ENCODE peak calls at places on chromosomes 16 and 17, in eight cellular contexts. A, K, G, V, U, X, M and J are unnamed samples.

GRCh38 chr17:17153709-17154108 is 52.4 kb downstream of the PLD6 start:
- DNase-seq in A (no peak), K (no peak), G (no peak), V (no peak), U (no peak), X (no peak), M (no peak), J (no peak)

GRCh38 chr17:31678431-31678830 is 180.6 kb downstream of the COPRS start:
- DNase-seq in A (no peak), K (no peak), G (peak), V (no peak), U (no peak), X (peak), M (no peak), J (no peak)

GRCh38 chr16:79069634-79070033 is 530.9 kb downstream of the MAF start:
- DNase-seq in A (no peak), K (no peak), G (no peak), V (no peak), U (no peak), X (no peak), M (no peak), J (no peak)

GRCh38 chr17:6075845-6076244 is 5.7 kb downstream of the WSCD1 start:
- DNase-seq in A (no peak), K (no peak), G (no peak), V (no peak), U (no peak), X (peak), M (no peak), J (no peak)

GRCh38 chr16:3971706-3972105 is 91.2 kb upstream of the CREBBP start:
- DNase-seq in A (no peak), K (no peak), G (no peak), V (no peak), U (no peak), X (peak), M (no peak), J (no peak)

GRCh38 chr17:77501101-77501566 is 360.4 kb downstream of the SEC14L1 start:
- DNase-seq in A (peak), K (no peak), G (no peak), V (peak), U (no peak), X (no peak), M (no peak), J (peak)

GRCh38 chr16:63907251-63907650 is 1214.6 kb downstream of the CDH11 start:
- DNase-seq in A (no peak), K (no peak), G (no peak), V (no peak), U (no peak), X (no peak), M (no peak), J (no peak)

GRCh38 chr17:82449883-82450356 is 632 bp downstream of the CYBC1 start:
- DNase-seq in A (no peak), K (no peak), G (no peak), V (no peak), U (no peak), X (no peak), M (no peak), J (no peak)

GRCh38 chr17:34024303-34025178 is 230.5 kb upstream of the CCL2 start:
- DNase-seq in A (no peak), K (no peak), G (no peak), V (no peak), U (no peak), X (no peak), M (no peak), J (no peak)

GRCh38 chr17:3556905-3557767 is 476 bp downstream of the TRPV3 start:
- DNase-seq in A (no peak), K (no peak), G (peak), V (no peak), U (no peak), X (peak), M (no peak), J (no peak)

GRCh38 chr16:75593825-75594820 is 27.9 kb downstream of the GABARAPL2 start:
- DNase-seq in A (peak), K (peak), G (peak), V (peak), U (no peak), X (no peak), M (peak), J (no peak)

GRCh38 chr16:50146479-50147435 is 6.3 kb upstream of the TENT4B start:
- DNase-seq in A (no peak), K (no peak), G (no peak), V (no peak), U (no peak), X (peak), M (peak), J (no peak)

GRCh38 chr17:27473748-27474609 is 17.7 kb downstream of the KSR1 start:
- DNase-seq in A (no peak), K (no peak), G (no peak), V (peak), U (no peak), X (no peak), M (no peak), J (no peak)

GRCh38 chr16:68910051-68910450 is 66.7 kb downstream of the TANGO6 start:
- DNase-seq in A (no peak), K (no peak), G (no peak), V (no peak), U (no peak), X (peak), M (peak), J (no peak)

GRCh38 chr16:25627641-25628040 is 64.1 kb upstream of the HS3ST4 start:
- DNase-seq in A (no peak), K (no peak), G (no peak), V (no peak), U (no peak), X (no peak), M (no peak), J (no peak)

GRCh38 chr17:50558091-50558490 is 2.4 kb upstream of the CACNA1G start:
- DNase-seq in A (peak), K (no peak), G (no peak), V (no peak), U (no peak), X (no peak), M (peak), J (no peak)

GRCh38 chr16:69930117-69930776 is 20.9 kb upstream of the CLEC18A start:
- DNase-seq in A (peak), K (peak), G (peak), V (peak), U (no peak), X (peak), M (no peak), J (peak)

GRCh38 chr17:55294042-55294751 is 29.4 kb downstream of the HLF start:
- DNase-seq in A (no peak), K (no peak), G (no peak), V (no peak), U (no peak), X (no peak), M (no peak), J (no peak)

GRCh38 chr17:31327534-31328526 is 6.4 kb upstream of the EVI2A start:
- DNase-seq in A (peak), K (peak), G (peak), V (no peak), U (peak), X (peak), M (no peak), J (no peak)

GRCh38 chr16:49458221-49458620 is 84.6 kb downstream of the C16orf78 start:
- DNase-seq in A (no peak), K (no peak), G (no peak), V (no peak), U (no peak), X (no peak), M (no peak), J (no peak)

GRCh38 chr17:63698886-63699637 is 863 bp downstream of the LIMD2 start:
- DNase-seq in A (no peak), K (no peak), G (no peak), V (peak), U (no peak), X (no peak), M (peak), J (peak)

GRCh38 chr16:81522141-81522701 is 77.6 kb downstream of the CMIP start:
- DNase-seq in A (peak), K (peak), G (peak), V (peak), U (no peak), X (no peak), M (no peak), J (no peak)

GRCh38 chr17:53135969-53136368 is 686.8 kb upstream of the KIF2B start:
- DNase-seq in A (no peak), K (no peak), G (no peak), V (no peak), U (no peak), X (no peak), M (no peak), J (no peak)

GRCh38 chr17:76868669-76869208 is 535 bp downstream of the MGAT5B start:
- DNase-seq in A (peak), K (no peak), G (no peak), V (no peak), U (no peak), X (no peak), M (no peak), J (no peak)

GRCh38 chr17:31373150-31374082 is 18.1 kb upstream of the RAB11FIP4 start:
- DNase-seq in A (peak), K (peak), G (peak), V (peak), U (no peak), X (peak), M (peak), J (peak)

GRCh38 chr16:57741660-57742191 is 6.2 kb downstream of the KATNB1 start:
- DNase-seq in A (no peak), K (no peak), G (no peak), V (no peak), U (no peak), X (peak), M (no peak), J (no peak)

GRCh38 chr17:29591737-29592624 is 951 bp upstream of the ANKRD13B start:
- DNase-seq in A (peak), K (peak), G (peak), V (peak), U (peak), X (peak), M (peak), J (peak)

GRCh38 chr16:67535201-67535600 is 6.6 kb downstream of the RIPOR1 start:
- DNase-seq in A (no peak), K (no peak), G (no peak), V (no peak), U (no peak), X (no peak), M (no peak), J (no peak)

GRCh38 chr17:3834811-3835210 is 11.2 kb downstream of the NCBP3 start:
- DNase-seq in A (no peak), K (no peak), G (no peak), V (no peak), U (no peak), X (no peak), M (no peak), J (no peak)

GRCh38 chr17:40501499-40501911 is at the start of gene TNS4:
- DNase-seq in A (peak), K (peak), G (peak), V (no peak), U (no peak), X (no peak), M (no peak), J (no peak)

GRCh38 chr17:15409721-15410247 is 57.6 kb downstream of the CDRT4 start:
- DNase-seq in A (no peak), K (peak), G (peak), V (no peak), U (no peak), X (peak), M (no peak), J (no peak)

GRCh38 chr17:34728771-34729310 is 149.5 kb downstream of the TMEM132E start:
- DNase-seq in A (no peak), K (no peak), G (no peak), V (no peak), U (no peak), X (no peak), M (peak), J (no peak)

GRCh38 chr17:38590988-38591758 is 14.6 kb downstream of the SRCIN1 start:
- DNase-seq in A (no peak), K (peak), G (peak), V (peak), U (no peak), X (no peak), M (peak), J (no peak)

GRCh38 chr17:44137891-44138709 is 3.6 kb upstream of the HROB start:
- DNase-seq in A (peak), K (peak), G (peak), V (no peak), U (peak), X (peak), M (peak), J (peak)